ENCODE peak calls at places on chromosomes 6 and 20, in five cellular contexts. One of them, this sample, is unnamed.

GRCh38 chr6:11852061-11852619 is 73.5 kb upstream of the ADTRP start:
- DNase-seq in HepG2: no peak
- DNase-seq in K562: no peak
- DNase-seq in H1: no peak
- DNase-seq in GM12878: no peak
- DNase-seq in this sample: no peak

GRCh38 chr6:5905431-5906339 is 101.0 kb downstream of the NRN1 start:
- DNase-seq in HepG2: no peak
- DNase-seq in K562: no peak
- DNase-seq in H1: no peak
- DNase-seq in GM12878: no peak
- DNase-seq in this sample: no peak

GRCh38 chr20:16675165-16675564 is 54.7 kb upstream of the SNRPB2 start:
- DNase-seq in HepG2: no peak
- DNase-seq in K562: no peak
- DNase-seq in H1: no peak
- DNase-seq in GM12878: no peak
- DNase-seq in this sample: no peak

GRCh38 chr20:31869942-31870702 is at the start of the genes DUSP15 and TTLL9:
- DNase-seq in HepG2: no peak
- DNase-seq in K562: no peak
- DNase-seq in H1: peak
- DNase-seq in GM12878: no peak
- DNase-seq in this sample: peak

GRCh38 chr6:6908116-6908515 is 199.6 kb upstream of the RREB1 start:
- DNase-seq in HepG2: no peak
- DNase-seq in K562: no peak
- DNase-seq in H1: no peak
- DNase-seq in GM12878: no peak
- DNase-seq in this sample: no peak

GRCh38 chr6:47905717-47906116 is 123.9 kb downstream of the OPN5 start:
- DNase-seq in HepG2: no peak
- DNase-seq in K562: no peak
- DNase-seq in H1: no peak
- DNase-seq in GM12878: no peak
- DNase-seq in this sample: no peak

GRCh38 chr6:85660181-85660611 is 17.5 kb upstream of the SYNCRIP start:
- DNase-seq in HepG2: peak
- DNase-seq in K562: no peak
- DNase-seq in H1: no peak
- DNase-seq in GM12878: no peak
- DNase-seq in this sample: no peak

GRCh38 chr6:127420558-127420957 is 38.6 kb downstream of the KIAA0408 start:
- DNase-seq in HepG2: peak
- DNase-seq in K562: peak
- DNase-seq in H1: no peak
- DNase-seq in GM12878: peak
- DNase-seq in this sample: peak

GRCh38 chr6:169420912-169421543 is 167.4 kb upstream of the THBS2 start:
- DNase-seq in HepG2: peak
- DNase-seq in K562: peak
- DNase-seq in H1: no peak
- DNase-seq in GM12878: no peak
- DNase-seq in this sample: peak

GRCh38 chr6:100719883-100720682 is 161.0 kb downstream of the ASCC3 start:
- DNase-seq in HepG2: peak
- DNase-seq in K562: peak
- DNase-seq in H1: no peak
- DNase-seq in GM12878: no peak
- DNase-seq in this sample: no peak

GRCh38 chr6:69026243-69026642 is 391.2 kb downstream of the ADGRB3 start:
- DNase-seq in HepG2: no peak
- DNase-seq in K562: no peak
- DNase-seq in H1: no peak
- DNase-seq in GM12878: no peak
- DNase-seq in this sample: no peak

GRCh38 chr20:62439218-62439617 is 11.9 kb upstream of the RBBP8NL start:
- DNase-seq in HepG2: no peak
- DNase-seq in K562: no peak
- DNase-seq in H1: no peak
- DNase-seq in GM12878: no peak
- DNase-seq in this sample: no peak

GRCh38 chr6:87945181-87945580 is 102.5 kb upstream of the SPACA1 start:
- DNase-seq in HepG2: no peak
- DNase-seq in K562: no peak
- DNase-seq in H1: no peak
- DNase-seq in GM12878: no peak
- DNase-seq in this sample: no peak

GRCh38 chr20:8248051-8248450 is 116.0 kb downstream of the PLCB1 start:
- DNase-seq in HepG2: no peak
- DNase-seq in K562: no peak
- DNase-seq in H1: no peak
- DNase-seq in GM12878: no peak
- DNase-seq in this sample: no peak

GRCh38 chr6:49849121-49849907 is 17.0 kb downstream of the CRISP1 start:
- DNase-seq in HepG2: peak
- DNase-seq in K562: peak
- DNase-seq in H1: no peak
- DNase-seq in GM12878: no peak
- DNase-seq in this sample: no peak

GRCh38 chr6:30902709-30903108 is 5.3 kb upstream of the GTF2H4 start:
- DNase-seq in HepG2: no peak
- DNase-seq in K562: no peak
- DNase-seq in H1: no peak
- DNase-seq in GM12878: no peak
- DNase-seq in this sample: no peak

GRCh38 chr6:104750449-104750848 is 109.3 kb downstream of the HACE1 start:
- DNase-seq in HepG2: no peak
- DNase-seq in K562: no peak
- DNase-seq in H1: no peak
- DNase-seq in GM12878: no peak
- DNase-seq in this sample: no peak

GRCh38 chr6:107493158-107494057 is 3.5 kb downstream of the SOBP start:
- DNase-seq in HepG2: peak
- DNase-seq in K562: no peak
- DNase-seq in H1: no peak
- DNase-seq in GM12878: no peak
- DNase-seq in this sample: no peak

GRCh38 chr6:89862698-89863097 is 31.6 kb upstream of the GJA10 start:
- DNase-seq in HepG2: no peak
- DNase-seq in K562: no peak
- DNase-seq in H1: no peak
- DNase-seq in GM12878: no peak
- DNase-seq in this sample: no peak

GRCh38 chr6:150894935-150895686 is 29.6 kb downstream of the MTHFD1L start:
- DNase-seq in HepG2: peak
- DNase-seq in K562: no peak
- DNase-seq in H1: no peak
- DNase-seq in GM12878: peak
- DNase-seq in this sample: no peak

GRCh38 chr6:73134588-73134987 is 90.7 kb downstream of the KHDC1L start:
- DNase-seq in HepG2: peak
- DNase-seq in K562: peak
- DNase-seq in H1: peak
- DNase-seq in GM12878: no peak
- DNase-seq in this sample: peak

GRCh38 chr6:80382796-80383195 is 276.3 kb downstream of the BCKDHB start:
- DNase-seq in HepG2: no peak
- DNase-seq in K562: no peak
- DNase-seq in H1: no peak
- DNase-seq in GM12878: no peak
- DNase-seq in this sample: no peak

GRCh38 chr6:27865952-27866369 is 46.2 kb downstream of the OR2B2 start:
- DNase-seq in HepG2: no peak
- DNase-seq in K562: no peak
- DNase-seq in H1: peak
- DNase-seq in GM12878: no peak
- DNase-seq in this sample: peak

GRCh38 chr6:3212261-3212660 is 15.2 kb downstream of the TUBB2B start:
- DNase-seq in HepG2: no peak
- DNase-seq in K562: no peak
- DNase-seq in H1: no peak
- DNase-seq in GM12878: no peak
- DNase-seq in this sample: no peak

GRCh38 chr20:64029293-64030117 is 6.5 kb upstream of the C20orf204 start:
- DNase-seq in HepG2: no peak
- DNase-seq in K562: no peak
- DNase-seq in H1: no peak
- DNase-seq in GM12878: no peak
- DNase-seq in this sample: no peak

GRCh38 chr6:163404825-163405265 is 9.7 kb upstream of the QKI start:
- DNase-seq in HepG2: peak
- DNase-seq in K562: no peak
- DNase-seq in H1: no peak
- DNase-seq in GM12878: no peak
- DNase-seq in this sample: no peak

GRCh38 chr20:51650685-51651134 is 108.2 kb upstream of the NFATC2 start:
- DNase-seq in HepG2: no peak
- DNase-seq in K562: no peak
- DNase-seq in H1: no peak
- DNase-seq in GM12878: no peak
- DNase-seq in this sample: no peak

GRCh38 chr6:1554241-1554880 is 55.4 kb upstream of the FOXC1 start:
- DNase-seq in HepG2: no peak
- DNase-seq in K562: no peak
- DNase-seq in H1: no peak
- DNase-seq in GM12878: peak
- DNase-seq in this sample: no peak

GRCh38 chr6:236519-236918 is 55.8 kb upstream of the DUSP22 start:
- DNase-seq in HepG2: no peak
- DNase-seq in K562: no peak
- DNase-seq in H1: no peak
- DNase-seq in GM12878: no peak
- DNase-seq in this sample: no peak

GRCh38 chr6:79712144-79712543 is 81.0 kb downstream of the SH3BGRL2 start:
- DNase-seq in HepG2: no peak
- DNase-seq in K562: no peak
- DNase-seq in H1: no peak
- DNase-seq in GM12878: no peak
- DNase-seq in this sample: no peak

GRCh38 chr6:133778414-133778813 is 110.5 kb upstream of the TCF21 start:
- DNase-seq in HepG2: no peak
- DNase-seq in K562: no peak
- DNase-seq in H1: no peak
- DNase-seq in GM12878: no peak
- DNase-seq in this sample: no peak

GRCh38 chr6:3841711-3842565 is 7.2 kb upstream of the FAM50B start:
- DNase-seq in HepG2: peak
- DNase-seq in K562: no peak
- DNase-seq in H1: no peak
- DNase-seq in GM12878: no peak
- DNase-seq in this sample: no peak

GRCh38 chr6:8215631-8216030 is 113.3 kb upstream of the EEF1E1 start:
- DNase-seq in HepG2: no peak
- DNase-seq in K562: no peak
- DNase-seq in H1: no peak
- DNase-seq in GM12878: no peak
- DNase-seq in this sample: no peak

DNA sequence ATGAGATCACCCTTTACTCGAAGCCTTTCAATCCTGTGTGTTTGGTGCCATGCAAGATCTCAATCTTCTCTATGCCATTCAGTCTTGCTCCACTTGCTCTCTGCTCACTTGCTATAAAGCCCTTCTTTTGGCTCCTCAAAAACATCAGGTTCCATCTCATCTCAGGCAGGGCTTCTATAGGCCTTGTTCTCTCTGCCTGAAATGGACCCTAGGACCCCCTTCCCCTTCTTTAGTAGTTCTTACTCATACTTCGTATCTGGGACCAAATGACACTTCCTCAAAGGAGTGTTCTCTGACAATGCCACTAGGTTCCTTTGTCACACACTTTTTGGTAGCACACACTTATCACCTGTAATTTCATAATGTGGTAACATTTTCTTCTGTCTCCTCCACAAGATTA is 116.7 kb upstream of the FAM184A start:
- DNase-seq in HepG2: no peak
- DNase-seq in K562: no peak
- DNase-seq in H1: no peak
- DNase-seq in GM12878: no peak
- DNase-seq in this sample: no peak
- TF ChIP-seq CREB1 in HepG2: no peak
- TF ChIP-seq CREB1 in K562: no peak
- TF ChIP-seq CREB1 in H1: no peak
- TF ChIP-seq CREB1 in GM12878: no peak
- TF ChIP-seq CREB1 in this sample: no peak

GRCh38 chr20:48771542-48771941 is 56.3 kb downstream of the PREX1 start:
- DNase-seq in HepG2: no peak
- DNase-seq in K562: peak
- DNase-seq in H1: no peak
- DNase-seq in GM12878: no peak
- DNase-seq in this sample: no peak
- TF ChIP-seq ATF3 in HepG2: no peak
- TF ChIP-seq ATF3 in K562: no peak
- TF ChIP-seq ATF3 in H1: no peak
- TF ChIP-seq ATF3 in GM12878: no peak
- TF ChIP-seq ATF3 in this sample: no peak

GRCh38 chr6:29702519-29703103 is 20.6 kb upstream of the HLA-F start:
- DNase-seq in HepG2: peak
- DNase-seq in K562: peak
- DNase-seq in H1: peak
- DNase-seq in GM12878: no peak
- DNase-seq in this sample: peak
- TF ChIP-seq CREB1 in HepG2: no peak
- TF ChIP-seq CREB1 in K562: no peak
- TF ChIP-seq CREB1 in H1: peak
- TF ChIP-seq CREB1 in GM12878: no peak
- TF ChIP-seq CREB1 in this sample: no peak

GRCh38 chr20:43191946-43192847 is 2.5 kb upstream of the PTPRT start:
- DNase-seq in HepG2: peak
- DNase-seq in K562: peak
- DNase-seq in H1: peak
- DNase-seq in GM12878: no peak
- DNase-seq in this sample: peak

GRCh38 chr20:43189614-43190331 is at the start of gene PTPRT:
- DNase-seq in HepG2: no peak
- DNase-seq in K562: no peak
- DNase-seq in H1: peak
- DNase-seq in GM12878: no peak
- DNase-seq in this sample: peak

GRCh38 chr20:43190332-43190953 is 737 bp upstream of the PTPRT start:
- DNase-seq in HepG2: no peak
- DNase-seq in K562: no peak
- DNase-seq in H1: peak
- DNase-seq in GM12878: no peak
- DNase-seq in this sample: no peak

GRCh38 chr20:43188861-43189613 is 669 bp downstream of the PTPRT start:
- DNase-seq in HepG2: no peak
- DNase-seq in K562: no peak
- DNase-seq in H1: peak
- DNase-seq in GM12878: no peak
- DNase-seq in this sample: peak

DNA sequence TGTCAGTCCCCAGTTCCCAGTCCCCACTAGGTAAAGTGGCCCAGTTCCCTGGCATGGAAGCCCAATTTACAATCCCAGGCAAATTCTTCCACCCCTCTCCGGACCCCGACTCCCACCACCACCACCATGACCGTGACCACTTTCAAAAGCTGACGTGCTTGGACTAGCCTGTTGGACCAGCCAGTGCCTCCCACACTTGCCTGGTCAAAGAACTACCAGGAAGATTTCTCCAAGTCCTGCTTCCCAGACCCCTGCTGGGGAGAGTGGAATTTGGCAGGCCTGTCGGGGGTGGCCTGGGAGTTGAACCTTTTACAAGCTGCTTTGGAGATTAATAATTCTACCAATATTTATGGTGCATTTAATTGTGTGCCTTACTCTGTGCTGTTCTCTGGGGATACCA is 1.4 kb upstream of the PTPRT start:
- DNase-seq in HepG2: no peak
- DNase-seq in K562: no peak
- DNase-seq in H1: no peak
- DNase-seq in GM12878: no peak
- DNase-seq in this sample: no peak
- TF ChIP-seq ATF3 in HepG2: no peak
- TF ChIP-seq ATF3 in K562: no peak
- TF ChIP-seq ATF3 in H1: no peak
- TF ChIP-seq ATF3 in GM12878: no peak
- TF ChIP-seq ATF3 in this sample: no peak